ENCODE peak calls at places on chromosomes 6 and 20, in ten cellular contexts. One of them, this sample, is unnamed.

GRCh38 chr6:33812669-33813068 is 8.9 kb upstream of the MLN start:
- DNase-seq in fibroblast of the aortic adventitia: peak
- DNase-seq in AG04450: no peak
- DNase-seq in head of caudate nucleus: peak
- DNase-seq in skeletal muscle cell: no peak
- DNase-seq in AML-193: peak
- DNase-seq in neural crest cell: peak
- DNase-seq in fibroblast of lung: peak
- DNase-seq in lower lobe of right lung: peak
- DNase-seq in amniotic epithelial cell: peak
- DNase-seq in this sample: peak

GRCh38 chr6:113009682-113010081 is 662.6 kb downstream of the RFPL4B start:
- DNase-seq in fibroblast of the aortic adventitia: peak
- DNase-seq in AG04450: no peak
- DNase-seq in head of caudate nucleus: no peak
- DNase-seq in skeletal muscle cell: no peak
- DNase-seq in AML-193: no peak
- DNase-seq in neural crest cell: no peak
- DNase-seq in fibroblast of lung: no peak
- DNase-seq in lower lobe of right lung: no peak
- DNase-seq in amniotic epithelial cell: no peak
- DNase-seq in this sample: no peak

GRCh38 chr6:111792914-111793700 is 80.1 kb downstream of the FYN start:
- DNase-seq in fibroblast of the aortic adventitia: no peak
- DNase-seq in AG04450: no peak
- DNase-seq in head of caudate nucleus: no peak
- DNase-seq in skeletal muscle cell: no peak
- DNase-seq in AML-193: no peak
- DNase-seq in neural crest cell: no peak
- DNase-seq in fibroblast of lung: no peak
- DNase-seq in lower lobe of right lung: no peak
- DNase-seq in amniotic epithelial cell: no peak
- DNase-seq in this sample: no peak

GRCh38 chr6:166904101-166904746 is 52.1 kb downstream of the RNASET2 start:
- DNase-seq in fibroblast of the aortic adventitia: no peak
- DNase-seq in AG04450: no peak
- DNase-seq in head of caudate nucleus: peak
- DNase-seq in skeletal muscle cell: no peak
- DNase-seq in AML-193: no peak
- DNase-seq in neural crest cell: peak
- DNase-seq in fibroblast of lung: no peak
- DNase-seq in lower lobe of right lung: no peak
- DNase-seq in amniotic epithelial cell: no peak
- DNase-seq in this sample: no peak

GRCh38 chr6:39375405-39375804 is 52.9 kb upstream of the KCNK16 start:
- DNase-seq in fibroblast of the aortic adventitia: no peak
- DNase-seq in AG04450: no peak
- DNase-seq in head of caudate nucleus: no peak
- DNase-seq in skeletal muscle cell: no peak
- DNase-seq in AML-193: no peak
- DNase-seq in neural crest cell: no peak
- DNase-seq in fibroblast of lung: no peak
- DNase-seq in lower lobe of right lung: no peak
- DNase-seq in amniotic epithelial cell: no peak
- DNase-seq in this sample: no peak

GRCh38 chr6:74113901-74114300 is 417.9 kb downstream of the CD109 start:
- DNase-seq in fibroblast of the aortic adventitia: no peak
- DNase-seq in AG04450: no peak
- DNase-seq in head of caudate nucleus: no peak
- DNase-seq in skeletal muscle cell: no peak
- DNase-seq in AML-193: no peak
- DNase-seq in neural crest cell: no peak
- DNase-seq in fibroblast of lung: no peak
- DNase-seq in lower lobe of right lung: no peak
- DNase-seq in amniotic epithelial cell: peak
- DNase-seq in this sample: peak

GRCh38 chr6:4008324-4009047 is 70.5 kb downstream of the FAM217A start:
- DNase-seq in fibroblast of the aortic adventitia: peak
- DNase-seq in AG04450: peak
- DNase-seq in head of caudate nucleus: no peak
- DNase-seq in skeletal muscle cell: peak
- DNase-seq in AML-193: peak
- DNase-seq in neural crest cell: no peak
- DNase-seq in fibroblast of lung: peak
- DNase-seq in lower lobe of right lung: no peak
- DNase-seq in amniotic epithelial cell: peak
- DNase-seq in this sample: peak

GRCh38 chr6:155026366-155027045 is 31.4 kb downstream of the TIAM2 start:
- DNase-seq in fibroblast of the aortic adventitia: peak
- DNase-seq in AG04450: peak
- DNase-seq in head of caudate nucleus: no peak
- DNase-seq in skeletal muscle cell: peak
- DNase-seq in AML-193: no peak
- DNase-seq in neural crest cell: no peak
- DNase-seq in fibroblast of lung: peak
- DNase-seq in lower lobe of right lung: no peak
- DNase-seq in amniotic epithelial cell: peak
- DNase-seq in this sample: peak

GRCh38 chr6:67541591-67541990 is 1093.5 kb upstream of the ADGRB3 start:
- DNase-seq in fibroblast of the aortic adventitia: peak
- DNase-seq in AG04450: no peak
- DNase-seq in head of caudate nucleus: no peak
- DNase-seq in skeletal muscle cell: peak
- DNase-seq in AML-193: no peak
- DNase-seq in neural crest cell: no peak
- DNase-seq in fibroblast of lung: peak
- DNase-seq in lower lobe of right lung: no peak
- DNase-seq in amniotic epithelial cell: no peak
- DNase-seq in this sample: no peak

GRCh38 chr6:139416146-139416545 is 41.7 kb upstream of the CITED2 start:
- DNase-seq in fibroblast of the aortic adventitia: peak
- DNase-seq in AG04450: no peak
- DNase-seq in head of caudate nucleus: no peak
- DNase-seq in skeletal muscle cell: no peak
- DNase-seq in AML-193: no peak
- DNase-seq in neural crest cell: no peak
- DNase-seq in fibroblast of lung: no peak
- DNase-seq in lower lobe of right lung: no peak
- DNase-seq in amniotic epithelial cell: no peak
- DNase-seq in this sample: no peak

GRCh38 chr6:114941078-114941477 is 598.3 kb upstream of the HS3ST5 start:
- DNase-seq in fibroblast of the aortic adventitia: no peak
- DNase-seq in AG04450: no peak
- DNase-seq in head of caudate nucleus: no peak
- DNase-seq in skeletal muscle cell: no peak
- DNase-seq in AML-193: no peak
- DNase-seq in neural crest cell: no peak
- DNase-seq in fibroblast of lung: no peak
- DNase-seq in lower lobe of right lung: no peak
- DNase-seq in amniotic epithelial cell: no peak
- DNase-seq in this sample: no peak

GRCh38 chr20:6178537-6178936 is 55.7 kb upstream of the FERMT1 start:
- DNase-seq in fibroblast of the aortic adventitia: peak
- DNase-seq in AG04450: peak
- DNase-seq in head of caudate nucleus: no peak
- DNase-seq in skeletal muscle cell: no peak
- DNase-seq in AML-193: no peak
- DNase-seq in neural crest cell: peak
- DNase-seq in fibroblast of lung: peak
- DNase-seq in lower lobe of right lung: no peak
- DNase-seq in amniotic epithelial cell: peak
- DNase-seq in this sample: peak

GRCh38 chr6:163356324-163356723 is 58.2 kb upstream of the QKI start:
- DNase-seq in fibroblast of the aortic adventitia: peak
- DNase-seq in AG04450: no peak
- DNase-seq in head of caudate nucleus: peak
- DNase-seq in skeletal muscle cell: peak
- DNase-seq in AML-193: no peak
- DNase-seq in neural crest cell: no peak
- DNase-seq in fibroblast of lung: peak
- DNase-seq in lower lobe of right lung: peak
- DNase-seq in amniotic epithelial cell: peak
- DNase-seq in this sample: no peak

GRCh38 chr20:10708342-10709185 is 34.8 kb upstream of the JAG1 start:
- DNase-seq in fibroblast of the aortic adventitia: peak
- DNase-seq in AG04450: peak
- DNase-seq in head of caudate nucleus: no peak
- DNase-seq in skeletal muscle cell: peak
- DNase-seq in AML-193: no peak
- DNase-seq in neural crest cell: no peak
- DNase-seq in fibroblast of lung: peak
- DNase-seq in lower lobe of right lung: no peak
- DNase-seq in amniotic epithelial cell: peak
- DNase-seq in this sample: peak

GRCh38 chr20:48728042-48728837 is 99.6 kb downstream of the PREX1 start:
- DNase-seq in fibroblast of the aortic adventitia: no peak
- DNase-seq in AG04450: no peak
- DNase-seq in head of caudate nucleus: peak
- DNase-seq in skeletal muscle cell: no peak
- DNase-seq in AML-193: no peak
- DNase-seq in neural crest cell: peak
- DNase-seq in fibroblast of lung: no peak
- DNase-seq in lower lobe of right lung: no peak
- DNase-seq in amniotic epithelial cell: no peak
- DNase-seq in this sample: no peak

GRCh38 chr20:62768815-62769287 is 27.4 kb upstream of the MRGBP start:
- DNase-seq in fibroblast of the aortic adventitia: peak
- DNase-seq in AG04450: peak
- DNase-seq in head of caudate nucleus: no peak
- DNase-seq in skeletal muscle cell: no peak
- DNase-seq in AML-193: no peak
- DNase-seq in neural crest cell: no peak
- DNase-seq in fibroblast of lung: no peak
- DNase-seq in lower lobe of right lung: peak
- DNase-seq in amniotic epithelial cell: peak
- DNase-seq in this sample: peak

GRCh38 chr20:41386502-41387427 is 20.1 kb upstream of the EMILIN3 start:
- DNase-seq in fibroblast of the aortic adventitia: peak
- DNase-seq in AG04450: peak
- DNase-seq in head of caudate nucleus: no peak
- DNase-seq in skeletal muscle cell: no peak
- DNase-seq in AML-193: no peak
- DNase-seq in neural crest cell: no peak
- DNase-seq in fibroblast of lung: peak
- DNase-seq in lower lobe of right lung: peak
- DNase-seq in amniotic epithelial cell: no peak
- DNase-seq in this sample: no peak

GRCh38 chr20:14986026-14986655 is 648.7 kb upstream of the FLRT3 start:
- DNase-seq in fibroblast of the aortic adventitia: no peak
- DNase-seq in AG04450: no peak
- DNase-seq in head of caudate nucleus: no peak
- DNase-seq in skeletal muscle cell: no peak
- DNase-seq in AML-193: no peak
- DNase-seq in neural crest cell: no peak
- DNase-seq in fibroblast of lung: no peak
- DNase-seq in lower lobe of right lung: peak
- DNase-seq in amniotic epithelial cell: peak
- DNase-seq in this sample: peak

GRCh38 chr6:79466222-79466834 is 70.9 kb downstream of the LCA5 start:
- DNase-seq in fibroblast of the aortic adventitia: peak
- DNase-seq in AG04450: no peak
- DNase-seq in head of caudate nucleus: no peak
- DNase-seq in skeletal muscle cell: no peak
- DNase-seq in AML-193: peak
- DNase-seq in neural crest cell: no peak
- DNase-seq in fibroblast of lung: peak
- DNase-seq in lower lobe of right lung: no peak
- DNase-seq in amniotic epithelial cell: peak
- DNase-seq in this sample: peak

GRCh38 chr6:37516920-37517405 is 17.3 kb upstream of the CCDC167 start:
- DNase-seq in fibroblast of the aortic adventitia: no peak
- DNase-seq in AG04450: no peak
- DNase-seq in head of caudate nucleus: no peak
- DNase-seq in skeletal muscle cell: peak
- DNase-seq in AML-193: no peak
- DNase-seq in neural crest cell: no peak
- DNase-seq in fibroblast of lung: no peak
- DNase-seq in lower lobe of right lung: no peak
- DNase-seq in amniotic epithelial cell: peak
- DNase-seq in this sample: no peak

GRCh38 chr6:43936476-43936875 is 166.5 kb downstream of the VEGFA start:
- DNase-seq in fibroblast of the aortic adventitia: no peak
- DNase-seq in AG04450: no peak
- DNase-seq in head of caudate nucleus: no peak
- DNase-seq in skeletal muscle cell: no peak
- DNase-seq in AML-193: no peak
- DNase-seq in neural crest cell: no peak
- DNase-seq in fibroblast of lung: no peak
- DNase-seq in lower lobe of right lung: no peak
- DNase-seq in amniotic epithelial cell: no peak
- DNase-seq in this sample: no peak

This sample was measured in kidney glomerular epithelial cell.